ENCODE peak calls at places on chromosomes 12 and 14, in seven cellular contexts. B is AG08396; T is HS-27A; U is NCI-H1092 treated with DMSO at 0.1 percent for 48 hours; V is AG09319; F is activated CD8-positive, alpha-beta T cell treated with anti-CD3 and anti-CD28 coated beads, Interleukin-2, amount 10 ng/mL, durations not matched to agents 7 days and 5 days; S is SHP77. O is an unnamed sample.
A peak's percentile ranks its signal among the peaks of the same experiment; 100 is the strongest.

GRCh38 chr14:95562892-95563685 is 28.2 kb downstream of the GLRX5 start:
- DNase-seq in V (no peak), B (peak; percentile 19), T (no peak), F (no peak), U (no peak), S (no peak), O (no peak)

GRCh38 chr14:103194256-103195045 is 71.2 kb downstream of the TNFAIP2 start:
- DNase-seq in S (no peak), T (no peak), B (peak; percentile 45), U (no peak), V (peak; percentile 49), F (no peak), O (peak; percentile 52)

GRCh38 chr12:12008931-12009611 is 61.7 kb upstream of the BCL2L14 start:
- DNase-seq in S (no peak), B (peak; percentile 37), T (no peak), V (no peak), F (peak; percentile 70), U (peak; percentile 86), O (no peak)

GRCh38 chr12:94534761-94535613 is 75.3 kb upstream of the CEP83 start:
- DNase-seq in F (peak; percentile 34), B (no peak), U (peak; percentile 91), T (no peak), S (no peak), V (no peak), O (no peak)

GRCh38 chr12:8697476-8698131 is at the start of gene RIMKLB:
- DNase-seq in S (no peak), F (peak; percentile 77), B (peak; percentile 89), T (no peak), V (no peak), U (peak; percentile 88), O (peak; percentile 57)

GRCh38 chr12:64635356-64635998 is 25.2 kb downstream of the RASSF3 start:
- DNase-seq in V (no peak), T (no peak), U (no peak), F (no peak), S (no peak), B (no peak), O (no peak)

GRCh38 chr12:84738481-84738972 is 174.1 kb downstream of the SLC6A15 start:
- DNase-seq in B (peak; percentile 5), T (no peak), V (no peak), S (no peak), U (no peak), F (no peak), O (no peak)

GRCh38 chr12:47808049-47808448 is 11.7 kb downstream of the HDAC7 start:
- DNase-seq in B (no peak), F (peak; percentile 95), T (no peak), U (no peak), S (peak; percentile 26), V (no peak), O (no peak)

GRCh38 chr12:91575631-91576030 is 393.0 kb upstream of the DCN start:
- DNase-seq in T (no peak), F (no peak), U (no peak), B (no peak), S (no peak), V (no peak), O (no peak)

GRCh38 chr14:99363051-99363450 is 91.1 kb upstream of the BCL11B start:
- DNase-seq in B (no peak), V (no peak), F (no peak), T (no peak), U (no peak), S (no peak), O (no peak)

GRCh38 chr12:724194-724855 is 28.1 kb upstream of the WNK1 start:
- DNase-seq in U (no peak), F (peak; percentile 46), B (no peak), T (no peak), S (no peak), V (no peak), O (no peak)

GRCh38 chr14:91140672-91141071 is 26.8 kb downstream of the DGLUCY start:
- DNase-seq in S (no peak), B (peak; percentile 11), F (no peak), T (no peak), U (peak; percentile 21), V (no peak), O (peak; percentile 60)

GRCh38 chr12:54378791-54379400 is 5.6 kb downstream of the ZNF385A start:
- DNase-seq in U (peak; percentile 73), T (no peak), V (no peak), S (peak; percentile 20), F (no peak), B (peak; percentile 90), O (peak; percentile 78)

GRCh38 chr12:88360349-88360748 is 218.2 kb downstream of the TMTC3 start:
- DNase-seq in U (no peak), T (no peak), B (no peak), F (no peak), V (no peak), S (no peak), O (no peak)

GRCh38 chr14:95286649-95287048 is 33.1 kb downstream of the CLMN start:
- DNase-seq in S (no peak), F (no peak), U (no peak), V (no peak), B (no peak), T (no peak), O (no peak)

GRCh38 chr12:1933342-1933992 is 15.0 kb upstream of the CACNA2D4 start:
- DNase-seq in U (no peak), V (no peak), B (peak; percentile 39), F (no peak), S (no peak), T (no peak), O (no peak)

GRCh38 chr12:100576311-100577036 is 3.0 kb downstream of the GAS2L3 start:
- DNase-seq in U (no peak), V (no peak), S (peak; percentile 15), B (peak; percentile 61), T (no peak), F (no peak), O (peak; percentile 77)

GRCh38 chr12:30095511-30095910 is 311.8 kb upstream of the TMTC1 start:
- DNase-seq in S (no peak), B (no peak), V (peak; percentile 19), U (no peak), F (no peak), T (no peak), O (no peak)

GRCh38 chr14:92325835-92326234 is 2.9 kb downstream of the SLC24A4 start:
- DNase-seq in T (no peak), F (no peak), S (no peak), V (no peak), B (no peak), U (no peak), O (no peak)

GRCh38 chr12:49355913-49356312 is 9.2 kb downstream of the DNAJC22 start:
- DNase-seq in S (no peak), B (no peak), T (no peak), U (no peak), F (no peak), V (no peak), O (no peak)

GRCh38 chr12:120394483-120395367 is 25.8 kb upstream of the MSI1 start:
- DNase-seq in S (peak; percentile 53), F (no peak), V (no peak), B (no peak), U (peak; percentile 31), T (no peak), O (no peak)

GRCh38 chr12:49288412-49288853 is 6.5 kb upstream of the PRPH start:
- DNase-seq in V (no peak), S (peak; percentile 20), T (no peak), U (peak; percentile 7), F (peak; percentile 82), B (peak; percentile 82), O (peak; percentile 71)

GRCh38 chr12:13218641-13219040 is 22.1 kb downstream of the EMP1 start:
- DNase-seq in U (no peak), B (no peak), T (no peak), S (no peak), V (no peak), F (no peak), O (no peak)

GRCh38 chr14:39318574-39318973 is 84.9 kb downstream of the MIA2 start:
- DNase-seq in B (no peak), S (no peak), V (no peak), F (no peak), T (no peak), U (no peak), O (no peak)

GRCh38 chr14:104137297-104138097 is 890 bp upstream of the KIF26A start:
- DNase-seq in V (no peak), F (peak; percentile 62), B (peak; percentile 92), T (no peak), S (peak; percentile 32), U (peak; percentile 67), O (peak; percentile 77)

GRCh38 chr12:94421868-94422740 is 37.6 kb downstream of the CEP83 start:
- DNase-seq in S (no peak), T (no peak), F (no peak), U (no peak), B (no peak), V (no peak), O (no peak)

GRCh38 chr14:104886690-104887622 is 21.9 kb downstream of the CEP170B start:
- DNase-seq in F (no peak), B (no peak), V (no peak), S (no peak), U (no peak), T (no peak), O (no peak)

O was measured in HTR-8/SVneo.